ENCODE peak calls at places on chromosomes 11 and 22, in five cellular contexts. K, V, S, O and P are unnamed samples.

GRCh38 chr11:83785942-83786341 is 499.8 kb upstream of the CCDC90B start:
- DNase-seq in K (peak; percentile 81), V (no peak), S (no peak), O (no peak), P (no peak)

GRCh38 chr11:131242616-131243015 is 127.8 kb upstream of the NTM start:
- DNase-seq in K (no peak), V (no peak), S (no peak), O (no peak), P (no peak)

GRCh38 chr11:44097821-44098220 is 2.3 kb downstream of the EXT2 start:
- DNase-seq in K (no peak), V (no peak), S (peak; percentile 21), O (peak; percentile 13), P (no peak)

GRCh38 chr22:45889093-45889538 is 87.8 kb downstream of the WNT7B start:
- DNase-seq in K (no peak), V (peak; percentile 12), S (no peak), O (no peak), P (no peak)

GRCh38 chr11:76293189-76293631 is 86.9 kb upstream of the WNT11 start:
- DNase-seq in K (no peak), V (no peak), S (no peak), O (no peak), P (no peak)

GRCh38 chr11:44349328-44349727 is 39.4 kb upstream of the ALX4 start:
- DNase-seq in K (no peak), V (no peak), S (no peak), O (no peak), P (no peak)

GRCh38 chr22:29203883-29204282 is 1.8 kb upstream of the EMID1 start:
- DNase-seq in K (peak; percentile 34), V (no peak), S (no peak), O (no peak), P (no peak)

GRCh38 chr11:113274708-113275582 is 39.4 kb upstream of the TTC12 start:
- DNase-seq in K (no peak), V (no peak), S (no peak), O (no peak), P (no peak)

GRCh38 chr22:19886605-19887250 is 32.1 kb upstream of the GNB1L start:
- DNase-seq in K (peak; percentile 87), V (peak; percentile 25), S (no peak), O (peak; percentile 61), P (peak; percentile 47)

GRCh38 chr11:127071606-127072005 is 71.0 kb upstream of the KIRREL3 start:
- DNase-seq in K (no peak), V (no peak), S (no peak), O (no peak), P (no peak)

GRCh38 chr11:47413908-47414684 is 5.7 kb downstream of the SLC39A13 start:
- DNase-seq in K (no peak), V (peak; percentile 74), S (no peak), O (peak; percentile 89), P (no peak)

GRCh38 chr22:41598891-41599635 is 9.4 kb upstream of the PMM1 start:
- DNase-seq in K (no peak), V (no peak), S (no peak), O (no peak), P (no peak)

GRCh38 chr11:6191733-6192132 is 7.3 kb upstream of the OR52W1 start:
- DNase-seq in K (no peak), V (no peak), S (no peak), O (no peak), P (no peak)

GRCh38 chr11:128294685-128295079 is 292.7 kb downstream of the ETS1 start:
- DNase-seq in K (no peak), V (no peak), S (no peak), O (peak; percentile 63), P (no peak)

GRCh38 chr22:17334054-17334453 is 35.2 kb upstream of the CECR2 start:
- DNase-seq in K (no peak), V (no peak), S (no peak), O (no peak), P (no peak)

GRCh38 chr11:132054822-132055221 is 684.4 kb downstream of the NTM start:
- DNase-seq in K (no peak), V (no peak), S (peak; percentile 57), O (peak; percentile 89), P (no peak)

GRCh38 chr11:57301711-57302423 is 22.9 kb downstream of the TNKS1BP1 start:
- DNase-seq in K (no peak), V (no peak), S (no peak), O (no peak), P (no peak)

GRCh38 chr22:46067159-46068111 is 82.9 kb upstream of the PPARA start:
- DNase-seq in K (peak; percentile 75), V (no peak), S (no peak), O (no peak), P (no peak)

GRCh38 chr22:23418159-23418788 is 161.8 kb downstream of the IGLL1 start:
- DNase-seq in K (no peak), V (no peak), S (no peak), O (no peak), P (no peak)

GRCh38 chr11:114166897-114167323 is 107.4 kb downstream of the ZBTB16 start:
- DNase-seq in K (peak; percentile 94), V (no peak), S (peak; percentile 45), O (peak; percentile 63), P (no peak)

GRCh38 chr11:130118636-130119387 is 40.8 kb upstream of the ST14 start:
- DNase-seq in K (no peak), V (no peak), S (no peak), O (no peak), P (no peak)

GRCh38 chr22:23038902-23039301 is 31.4 kb upstream of the GNAZ start:
- DNase-seq in K (no peak), V (no peak), S (no peak), O (no peak), P (no peak)

GRCh38 chr22:28810839-28811491 is 10.6 kb upstream of the XBP1 start:
- DNase-seq in K (no peak), V (no peak), S (no peak), O (no peak), P (no peak)

GRCh38 chr11:132312616-132313210 is 942.3 kb downstream of the NTM start:
- DNase-seq in K (peak; percentile 49), V (no peak), S (no peak), O (peak; percentile 46), P (no peak)

GRCh38 chr11:130071211-130071712 is 1.6 kb downstream of the APLP2 start:
- DNase-seq in K (no peak), V (no peak), S (no peak), O (peak; percentile 35), P (peak; percentile 17)

GRCh38 chr11:110367571-110367970 is 62.2 kb upstream of the FDX1 start:
- DNase-seq in K (no peak), V (no peak), S (no peak), O (no peak), P (no peak)

GRCh38 chr22:19879651-19879995 is 24.9 kb upstream of the GNB1L start:
- DNase-seq in K (no peak), V (peak; percentile 12), S (no peak), O (no peak), P (no peak)

GRCh38 chr22:35905894-35906293 is 122.7 kb downstream of the RBFOX2 start:
- DNase-seq in K (no peak), V (no peak), S (no peak), O (no peak), P (no peak)
- H3K4me1 ChIP-seq in K (peaks cover 36% of the 10 kb centered on the region), V (peaks cover 50% of the 10 kb centered on the region), S (peaks cover 53% of the 10 kb centered on the region), O (peaks cover 6% of the 10 kb centered on the region), P (peaks cover 4% of the 10 kb centered on the region)

GRCh38 chr22:24807284-24807950 is 1.4 kb downstream of the SGSM1 start:
- DNase-seq in K (no peak), V (peak; percentile 36), S (peak; percentile 7), O (no peak), P (no peak)

GRCh38 chr22:24803064-24803542 is 2.9 kb upstream of the SGSM1 start:
- DNase-seq in K (peak; percentile 51), V (peak; percentile 40), S (peak; percentile 4), O (peak; percentile 12), P (peak; percentile 66)

GRCh38 chr22:24806663-24807001 is 621 bp downstream of the SGSM1 start:
- DNase-seq in K (no peak), V (no peak), S (no peak), O (no peak), P (no peak)

GRCh38 chr22:24809331-24809730 is 3.3 kb downstream of the SGSM1 start:
- DNase-seq in K (no peak), V (no peak), S (no peak), O (no peak), P (no peak)

DNA sequence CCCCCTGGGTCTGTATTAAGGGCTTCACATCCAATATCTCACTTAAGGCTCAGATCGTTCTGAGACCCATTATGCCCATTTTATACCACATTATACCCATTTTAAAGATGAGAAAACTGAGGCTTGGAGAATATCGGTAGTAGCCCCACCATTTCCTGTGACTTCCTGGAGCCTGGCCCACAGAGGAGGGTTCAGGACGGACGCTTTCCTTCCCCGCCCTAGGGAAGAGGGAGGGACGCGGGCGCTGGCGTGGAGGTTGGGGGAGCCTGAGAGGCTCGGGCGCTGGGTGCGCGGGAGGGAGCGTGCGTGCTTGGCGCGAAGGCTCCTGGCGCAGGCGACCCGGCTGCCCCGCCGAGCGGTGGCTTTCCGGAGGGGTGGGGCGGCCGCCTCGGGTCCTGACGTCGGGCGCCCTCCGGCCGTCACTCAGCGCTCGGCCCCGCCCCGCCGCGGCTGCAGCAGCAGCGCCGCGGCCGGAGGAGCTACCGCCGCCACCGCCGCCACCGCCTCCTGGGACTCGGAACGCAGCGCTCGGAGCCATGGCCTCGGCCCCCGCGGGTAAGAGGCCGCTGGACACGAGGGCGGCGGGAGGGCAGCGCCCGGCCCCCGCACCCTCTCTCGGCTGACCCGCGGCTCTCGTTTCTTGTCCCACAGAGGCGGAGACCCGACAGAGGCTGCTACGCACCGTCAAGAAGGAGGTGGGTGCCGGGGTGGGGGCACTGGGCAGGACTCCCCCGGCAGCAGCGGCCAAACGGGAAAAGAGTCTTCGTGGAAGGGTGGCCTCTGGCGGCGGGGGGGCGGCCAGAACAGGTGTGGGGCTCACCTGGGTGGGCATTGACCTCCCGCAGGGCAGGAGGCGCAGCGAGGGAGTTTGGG is at the start of gene SGSM1:
- DNase-seq in K (peak; percentile 77), V (peak; percentile 80), S (peak; percentile 4), O (peak; percentile 27), P (peak; percentile 67)
- TF ChIP-seq CTCF in K (no peak), V (no peak), S (no peak), O (no peak), P (no peak)

DNA sequence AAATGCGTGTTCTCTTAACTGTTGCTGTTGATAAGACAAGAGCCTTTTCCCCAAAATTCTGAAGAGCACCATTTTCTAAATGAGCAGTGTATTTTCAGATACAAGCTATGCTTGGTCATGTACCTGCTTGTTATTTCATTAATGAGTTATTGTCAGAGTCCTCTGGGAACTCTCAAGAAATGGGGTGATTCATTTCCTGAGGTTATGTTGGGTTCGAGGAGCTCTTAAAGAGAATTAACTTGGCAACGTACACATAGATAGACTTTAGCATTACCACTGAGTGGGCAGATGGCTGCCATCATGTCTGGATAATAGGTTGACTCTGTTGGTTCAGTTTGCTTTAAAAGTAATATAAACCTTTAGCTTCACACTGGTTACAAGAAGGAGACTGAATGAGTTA is 87.9 kb upstream of the SORL1-AS1 start:
- DNase-seq in K (peak; percentile 32), V (no peak), S (peak; percentile 52), O (no peak), P (no peak)
- H3K36me3 ChIP-seq in K (no peaks in the 10 kb centered on the region), V (no peaks in the 10 kb centered on the region), S (peaks cover 9% of the 10 kb centered on the region), O (no peaks in the 10 kb centered on the region), P (peaks cover 47% of the 10 kb centered on the region)

DNA sequence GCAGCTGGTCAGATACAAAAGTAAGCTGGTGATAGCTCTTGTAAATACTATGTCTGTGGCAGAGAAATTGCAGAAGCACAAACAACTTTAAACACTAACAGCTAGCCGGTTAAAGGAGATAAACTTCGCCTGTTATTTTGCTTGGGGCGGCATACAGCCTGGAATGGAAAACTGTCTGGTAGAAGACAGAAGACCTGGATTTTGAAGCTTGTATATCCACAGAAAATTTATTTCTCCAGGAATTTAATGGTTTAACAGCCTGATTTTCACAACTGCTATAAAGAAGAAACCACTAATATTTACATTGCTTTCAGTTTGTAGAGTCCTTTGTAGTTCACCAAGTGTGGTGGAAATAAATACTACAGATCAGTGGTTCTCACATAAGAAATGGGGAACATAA is 65.3 kb upstream of the FIBIN start:
- DNase-seq in K (no peak), V (no peak), S (no peak), O (no peak), P (no peak)
- H3K4me1 ChIP-seq in K (no peaks in the 10 kb centered on the region), V (no peaks in the 10 kb centered on the region), S (no peaks in the 10 kb centered on the region), O (peaks cover 4% of the 10 kb centered on the region), P (no peaks in the 10 kb centered on the region)